ENCODE peak calls at places on chromosomes 2 and 18, in ten cellular contexts. T, J, Y, O, U, E, I, X, R and D are unnamed samples.
A peak's percentile ranks its signal among the peaks of the same experiment; 100 is the strongest.

GRCh38 chr2:240936106-240936505 is 30.0 kb downstream of the CROCC2 start:
- DNase-seq in O (no peak), E (no peak), X (no peak), I (no peak), T (no peak), U (peak; percentile 20), J (no peak), R (no peak), Y (no peak), D (no peak)

GRCh38 chr2:11250400-11251277 is 93.8 kb downstream of the ROCK2 start:
- DNase-seq in U (no peak), I (no peak), O (no peak), E (peak; percentile 29), Y (no peak), T (peak; percentile 37), R (no peak), J (no peak), X (no peak), D (no peak)

GRCh38 chr18:68484241-68484640 is 230.7 kb downstream of the TMX3 start:
- DNase-seq in X (no peak), E (peak; percentile 55), U (no peak), T (peak; percentile 60), I (no peak), Y (no peak), O (peak; percentile 5), J (no peak), R (no peak), D (no peak)

GRCh38 chr2:68236876-68237275 is 15.5 kb downstream of the PPP3R1 start:
- DNase-seq in X (no peak), Y (no peak), E (peak; percentile 30), J (no peak), R (no peak), O (no peak), T (peak; percentile 44), I (no peak), U (no peak), D (no peak)

GRCh38 chr2:180722551-180723239 is 257.7 kb upstream of the UBE2E3 start:
- DNase-seq in I (no peak), E (peak; percentile 82), X (no peak), O (no peak), R (no peak), Y (no peak), U (no peak), J (no peak), T (peak; percentile 82), D (no peak)

GRCh38 chr2:112583497-112584133 is 794 bp upstream of the CHCHD5 start:
- DNase-seq in U (no peak), O (peak; percentile 43), T (no peak), X (peak; percentile 11), Y (peak; percentile 21), E (no peak), I (no peak), R (no peak), J (no peak), D (no peak)

GRCh38 chr2:102698369-102699111 is 63.3 kb upstream of the TMEM182 start:
- DNase-seq in R (no peak), Y (no peak), I (no peak), E (no peak), T (no peak), X (no peak), U (no peak), J (peak; percentile 86), O (no peak), D (no peak)

GRCh38 chr2:70250434-70250833 is 2.0 kb upstream of the TIA1 start:
- DNase-seq in E (no peak), T (no peak), O (no peak), I (no peak), U (no peak), J (no peak), X (no peak), R (no peak), Y (no peak), D (no peak)

GRCh38 chr2:108364676-108365297 is 13.0 kb upstream of the SULT1C4 start:
- DNase-seq in R (no peak), T (peak; percentile 18), Y (no peak), E (peak; percentile 36), U (no peak), X (no peak), I (no peak), O (no peak), J (no peak), D (no peak)

GRCh38 chr2:209602259-209602658 is 169.4 kb upstream of the UNC80 start:
- DNase-seq in X (no peak), I (no peak), R (no peak), O (no peak), U (no peak), E (no peak), Y (no peak), J (no peak), T (no peak), D (no peak)

GRCh38 chr2:62201307-62201706 is 5.4 kb downstream of the B3GNT2 start:
- DNase-seq in U (no peak), I (no peak), E (peak; percentile 75), J (no peak), T (peak; percentile 33), X (no peak), R (no peak), Y (no peak), O (no peak), D (no peak)

GRCh38 chr2:80968450-80968849 is 663.9 kb upstream of the LRRTM1 start:
- DNase-seq in I (no peak), J (no peak), Y (no peak), U (no peak), X (peak; percentile 5), T (no peak), E (no peak), R (no peak), O (no peak), D (no peak)

GRCh38 chr2:26450031-26450635 is 27.8 kb downstream of the OTOF start:
- DNase-seq in X (no peak), Y (no peak), E (no peak), R (no peak), U (peak; percentile 32), J (no peak), I (peak; percentile 48), T (no peak), O (no peak), D (no peak)

GRCh38 chr2:151826737-151827157 is 1.5 kb downstream of the ARL5A start:
- DNase-seq in O (no peak), I (no peak), Y (no peak), J (no peak), T (peak; percentile 23), E (peak; percentile 29), X (no peak), R (no peak), U (no peak), D (no peak)

GRCh38 chr2:211086049-211086448 is 529.6 kb downstream of the CPS1 start:
- DNase-seq in U (no peak), E (no peak), Y (no peak), R (no peak), J (no peak), O (no peak), X (peak; percentile 80), I (no peak), T (no peak), D (no peak)

GRCh38 chr2:58131191-58132011 is 84.8 kb downstream of the VRK2 start:
- DNase-seq in U (no peak), O (no peak), X (no peak), E (peak; percentile 63), I (no peak), R (no peak), Y (no peak), T (peak; percentile 69), J (no peak), D (peak; percentile 36)

GRCh38 chr2:62118160-62118559 is 77.8 kb upstream of the B3GNT2 start:
- DNase-seq in O (no peak), I (no peak), T (peak; percentile 14), X (no peak), R (no peak), Y (no peak), U (no peak), E (peak; percentile 19), J (no peak), D (no peak)

GRCh38 chr2:233285921-233286320 is 21.7 kb upstream of the SAG start:
- DNase-seq in Y (no peak), R (no peak), I (no peak), J (peak; percentile 81), X (no peak), U (no peak), E (peak; percentile 53), O (no peak), T (peak; percentile 56), D (no peak)

DNA sequence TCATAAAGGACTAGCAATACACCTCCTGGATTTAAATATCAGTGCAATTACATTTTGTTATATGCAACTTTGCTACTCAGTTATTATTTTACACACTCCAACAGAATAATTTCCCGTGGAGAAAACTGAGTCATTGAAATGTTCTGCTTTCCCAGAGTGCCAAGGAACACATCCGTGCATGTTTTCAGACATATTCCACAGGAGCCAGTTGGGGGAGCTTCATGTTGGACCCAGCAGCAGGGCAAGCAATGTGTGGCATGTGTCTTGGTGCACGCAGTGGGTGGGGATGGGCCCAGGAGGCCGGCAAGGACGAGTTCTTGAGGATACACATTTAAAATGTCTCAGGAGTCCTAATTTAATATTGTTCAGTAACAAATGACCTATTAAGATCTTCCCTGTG is 14.4 kb upstream of the SMIM21 start:
- DNase-seq in J (no peak), O (no peak), T (no peak), Y (no peak), X (no peak), U (no peak), I (no peak), E (no peak), R (no peak), D (no peak)
- TF ChIP-seq CTCF in J (no peak), O (no peak), T (no peak), Y (no peak), X (no peak), U (no peak), I (no peak), E (no peak), R (no peak), D (no peak)

GRCh38 chr2:136117909-136118818 is at the start of gene CXCR4:
- DNase-seq in I (peak; percentile 80), T (peak; percentile 10), R (peak; percentile 94), X (peak; percentile 95), Y (peak; percentile 49), E (peak; percentile 2), U (peak; percentile 87), J (peak; percentile 69), O (no peak), D (peak; percentile 39)
- H3K27ac ChIP-seq in I (peak within 1 kb of the TSS; percentile 27), T (no peak within 1 kb of the TSS), R (peak within 1 kb of the TSS; percentile 100), X (no peak within 1 kb of the TSS), Y (no peak within 1 kb of the TSS), E (no peak within 1 kb of the TSS), U (peak within 1 kb of the TSS; percentile 75), J (no peak within 1 kb of the TSS), O (no peak within 1 kb of the TSS), D (no peak within 1 kb of the TSS)

DNA sequence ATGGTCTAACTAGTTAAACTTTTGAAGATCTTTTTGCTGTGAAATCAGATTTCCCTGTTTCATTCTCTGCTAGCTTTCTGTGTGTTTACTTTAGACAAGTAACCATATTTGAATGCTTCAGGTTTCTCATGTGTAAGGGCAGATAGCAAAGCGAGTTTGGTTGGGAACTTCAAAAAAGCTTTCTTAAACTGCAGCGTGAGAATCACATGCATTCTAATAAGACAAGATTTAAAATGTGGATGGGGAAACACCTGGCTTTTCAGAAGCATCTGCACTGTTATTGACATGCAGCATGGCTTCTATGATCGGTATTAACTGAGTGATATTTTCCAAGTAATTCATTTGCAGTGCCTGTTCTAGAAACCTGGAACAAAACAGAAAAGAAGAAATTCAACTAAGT is 119.3 kb downstream of the ABCA12 start:
- DNase-seq in R (no peak), X (no peak), Y (no peak), E (no peak), U (no peak), J (no peak), I (no peak), T (no peak), O (no peak), D (no peak)
- H3K4me3 ChIP-seq in R (no peak overlapping the region), X (no peak overlapping the region), Y (no peak overlapping the region), E (no peak overlapping the region), U (no peak overlapping the region), J (no peak overlapping the region), I (no peak overlapping the region), T (no peak overlapping the region), O (no peak overlapping the region), D (no peak overlapping the region)

GRCh38 chr2:198657520-198658121 is 800.1 kb downstream of the SATB2 start:
- DNase-seq in J (no peak), I (no peak), E (peak; percentile 29), R (no peak), O (peak; percentile 5), Y (no peak), T (peak; percentile 30), U (no peak), X (peak; percentile 63), D (no peak)
- TF ChIP-seq CTCF in J (no peak), I (no peak), E (peak; percentile 47), R (no peak), O (peak; percentile 56), Y (peak; percentile 43), T (peak; percentile 71), U (peak; percentile 43), X (peak; percentile 78), D (no peak)